ENCODE peak calls at places on chromosomes 16 and 17, in five cellular contexts. K is NCI-H2081; T is ecto neural progenitor cell; Z is stimulated activated naive CD4-positive, alpha-beta T cell; X is fibroblast of mammary gland. Y is an unnamed sample.

GRCh38 chr17:382644-383533 is 30.3 kb upstream of the RPH3AL start:
- DNase-seq in K (no peak), T (peak; percentile 89), Z (no peak), X (no peak), Y (no peak)

GRCh38 chr17:81741594-81742452 is 29.7 kb downstream of the SLC25A10 start:
- DNase-seq in K (no peak), T (no peak), Z (no peak), X (no peak), Y (no peak)

GRCh38 chr17:5680766-5681165 is 96.5 kb upstream of the NLRP1 start:
- DNase-seq in K (no peak), T (no peak), Z (no peak), X (no peak), Y (no peak)

GRCh38 chr16:89067677-89068076 is 26.0 kb upstream of the ACSF3 start:
- DNase-seq in K (no peak), T (no peak), Z (no peak), X (no peak), Y (no peak)

GRCh38 chr16:1941924-1942809 is 832 bp downstream of the MSRB1 start:
- DNase-seq in K (no peak), T (no peak), Z (no peak), X (peak; percentile 41), Y (no peak)

GRCh38 chr16:48311242-48311641 is 63.9 kb upstream of the ABCC11 start:
- DNase-seq in K (no peak), T (no peak), Z (no peak), X (no peak), Y (no peak)

GRCh38 chr16:1154291-1154886 is 1.5 kb downstream of the CACNA1H start:
- DNase-seq in K (no peak), T (no peak), Z (no peak), X (no peak), Y (no peak)

GRCh38 chr17:60602385-60602742 is 2.4 kb downstream of the PPM1D start:
- DNase-seq in K (no peak), T (no peak), Z (no peak), X (peak; percentile 22), Y (peak; percentile 18)

GRCh38 chr17:19337712-19338023 is 24.9 kb downstream of the B9D1 start:
- DNase-seq in K (no peak), T (no peak), Z (no peak), X (no peak), Y (no peak)